ENCODE peak calls at places on chromosome 22, in six cellular contexts. H, O, E, C, W and I are unnamed samples.
A peak's percentile ranks its signal among the peaks of the same experiment; 100 is the strongest.

GRCh38 chr22:26681395-26681821 is 24.0 kb downstream of the MIAT start:
- DNase-seq in W (no peak), O (no peak), H (peak; percentile 90), E (no peak), C (no peak), I (no peak)

GRCh38 chr22:45226681-45227186 is 14.0 kb downstream of the KIAA0930 start:
- DNase-seq in E (no peak), H (no peak), O (no peak), C (no peak), W (no peak), I (no peak)

GRCh38 chr22:26527167-26527566 is 14.9 kb upstream of the TFIP11 start:
- DNase-seq in W (no peak), E (no peak), O (no peak), H (no peak), C (no peak), I (no peak)

GRCh38 chr22:49962751-49963646 is 2.4 kb downstream of the PIM3 start:
- DNase-seq in O (peak; percentile 29), C (no peak), H (no peak), E (no peak), W (peak; percentile 41), I (no peak)

GRCh38 chr22:49506010-49506400 is 321.7 kb downstream of the BRD1 start:
- DNase-seq in W (no peak), C (no peak), E (no peak), H (no peak), O (no peak), I (no peak)

GRCh38 chr22:45925811-45926351 is 51.1 kb downstream of the WNT7B start:
- DNase-seq in E (no peak), C (no peak), W (no peak), O (no peak), H (no peak), I (no peak)

GRCh38 chr22:30246962-30247376 is 410 bp upstream of the LIF start:
- DNase-seq in C (no peak), E (no peak), H (no peak), W (no peak), O (no peak), I (no peak)

GRCh38 chr22:39405346-39406085 is 5.9 kb downstream of the TAB1 start:
- DNase-seq in W (no peak), O (no peak), H (no peak), C (no peak), E (no peak), I (no peak)